ENCODE peak calls at places on chromosome 20, in seven cellular contexts. A, R, Q, Y, U, L and H are unnamed samples.

GRCh38 chr20:11083841-11084240 is 410.0 kb upstream of the JAG1 start:
- DNase-seq in A (no peak), R (no peak), Q (no peak), Y (no peak), U (no peak), L (no peak), H (no peak)

GRCh38 chr20:1809611-1810510 is 85.3 kb upstream of the SIRPA start:
- DNase-seq in A (no peak), R (no peak), Q (no peak), Y (no peak), U (no peak), L (no peak), H (no peak)

GRCh38 chr20:57072184-57072583 is 194.3 kb downstream of the BMP7 start:
- DNase-seq in A (no peak), R (no peak), Q (no peak), Y (no peak), U (no peak), L (no peak), H (no peak)

GRCh38 chr20:57535297-57535696 is 10.4 kb upstream of the CTCFL start:
- DNase-seq in A (no peak), R (no peak), Q (no peak), Y (no peak), U (no peak), L (no peak), H (no peak)

GRCh38 chr20:8018928-8019177 is 708 bp downstream of the TMX4 start:
- DNase-seq in A (no peak), R (no peak), Q (no peak), Y (peak; percentile 45), U (no peak), L (no peak), H (no peak)

GRCh38 chr20:21361266-21361665 is 36.1 kb downstream of the NKX2-4 start:
- DNase-seq in A (no peak), R (no peak), Q (no peak), Y (no peak), U (no peak), L (no peak), H (no peak)

GRCh38 chr20:14518648-14519047 is 181.2 kb upstream of the FLRT3 start:
- DNase-seq in A (no peak), R (no peak), Q (peak; percentile 54), Y (no peak), U (no peak), L (no peak), H (no peak)

GRCh38 chr20:21099653-21100589 is 6.2 kb downstream of the LINC00237 start:
- DNase-seq in A (no peak), R (no peak), Q (peak; percentile 59), Y (no peak), U (no peak), L (peak; percentile 15), H (no peak)

GRCh38 chr20:36060676-36061075 is 92.3 kb downstream of the CNBD2 start:
- DNase-seq in A (no peak), R (no peak), Q (no peak), Y (no peak), U (no peak), L (no peak), H (no peak)

GRCh38 chr20:49999329-49999728 is 16.5 kb downstream of the SNAI1 start:
- DNase-seq in A (no peak), R (no peak), Q (no peak), Y (peak; percentile 51), U (no peak), L (no peak), H (no peak)

GRCh38 chr20:60215786-60216730 is 257.8 kb downstream of the CDH26 start:
- DNase-seq in A (no peak), R (no peak), Q (peak; percentile 42), Y (no peak), U (no peak), L (no peak), H (no peak)

GRCh38 chr20:21182832-21183563 is 57.1 kb downstream of the KIZ start:
- DNase-seq in A (no peak), R (no peak), Q (no peak), Y (no peak), U (no peak), L (no peak), H (no peak)

GRCh38 chr20:35523298-35523888 is 6.1 kb downstream of the C20orf173 start:
- DNase-seq in A (peak; percentile 47), R (no peak), Q (peak; percentile 43), Y (no peak), U (no peak), L (peak; percentile 68), H (peak; percentile 62)

GRCh38 chr20:43681468-43681942 is 14.6 kb downstream of the MYBL2 start:
- DNase-seq in A (no peak), R (no peak), Q (no peak), Y (peak; percentile 21), U (no peak), L (no peak), H (no peak)

GRCh38 chr20:23301436-23302050 is 49.0 kb upstream of the NXT1 start:
- DNase-seq in A (no peak), R (no peak), Q (no peak), Y (no peak), U (no peak), L (no peak), H (no peak)

GRCh38 chr20:57941572-57942381 is 232.0 kb upstream of the PMEPA1 start:
- DNase-seq in A (no peak), R (no peak), Q (peak; percentile 59), Y (no peak), U (no peak), L (no peak), H (no peak)

GRCh38 chr20:48180039-48180438 is 394.8 kb upstream of the SULF2 start:
- DNase-seq in A (peak; percentile 50), R (no peak), Q (no peak), Y (no peak), U (no peak), L (no peak), H (no peak)

GRCh38 chr20:53869466-53870258 is 200.7 kb downstream of the BCAS1 start:
- DNase-seq in A (peak; percentile 96), R (peak; percentile 84), Q (peak; percentile 38), Y (peak; percentile 91), U (no peak), L (peak; percentile 54), H (peak; percentile 97)

GRCh38 chr20:14415492-14415891 is 78.1 kb upstream of the FLRT3 start:
- DNase-seq in A (no peak), R (no peak), Q (no peak), Y (no peak), U (no peak), L (no peak), H (no peak)

GRCh38 chr20:47438464-47439381 is 63.0 kb upstream of the NCOA3 start:
- DNase-seq in A (no peak), R (peak; percentile 33), Q (no peak), Y (peak; percentile 75), U (no peak), L (peak; percentile 67), H (peak; percentile 95)

GRCh38 chr20:55685848-55686247 is 319.5 kb downstream of the CBLN4 start:
- DNase-seq in A (no peak), R (no peak), Q (no peak), Y (no peak), U (no peak), L (no peak), H (no peak)

GRCh38 chr20:32231847-32232246 is 24.2 kb downstream of the POFUT1 start:
- DNase-seq in A (no peak), R (no peak), Q (no peak), Y (no peak), U (no peak), L (no peak), H (no peak)
- TF ChIP-seq JUND in A (no peak), R (no peak), Q (no peak), Y (no peak), U (no peak), L (no peak), H (no peak)

DNA sequence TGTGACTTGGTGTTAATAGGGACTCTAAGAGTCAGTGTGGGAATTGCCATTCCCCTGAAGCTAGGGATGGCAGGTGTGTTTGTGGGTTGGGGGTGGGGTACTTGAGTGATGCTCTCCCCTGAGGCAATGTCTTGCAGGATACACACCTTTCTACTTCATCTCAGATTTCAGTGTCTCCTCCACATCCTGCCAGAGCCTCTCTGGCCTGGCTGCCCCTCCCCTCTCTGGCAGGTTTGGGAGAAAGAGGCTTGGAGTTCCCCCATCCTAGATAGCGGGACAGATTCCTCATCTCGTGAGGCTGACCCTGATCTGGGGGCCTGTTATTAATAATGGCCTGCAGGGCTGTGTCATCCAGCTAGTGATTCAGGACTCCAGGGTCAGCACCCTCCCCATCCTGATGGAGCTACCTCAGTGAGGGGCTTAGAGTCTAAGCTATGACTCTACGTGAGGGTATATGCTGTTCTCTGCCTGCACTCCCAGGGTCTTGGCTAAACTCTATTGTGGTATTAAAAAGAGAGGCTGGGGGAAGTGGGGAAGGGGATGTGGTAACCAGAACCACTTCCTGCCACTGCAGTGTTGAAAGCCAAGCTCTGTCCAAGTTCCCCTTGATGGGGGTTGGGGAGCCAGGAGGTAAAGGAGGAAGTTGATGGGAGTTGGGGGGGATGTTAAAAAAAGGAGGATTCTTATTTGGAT is 3.7 kb upstream of the MMP9 start:
- DNase-seq in A (no peak), R (no peak), Q (no peak), Y (no peak), U (no peak), L (no peak), H (no peak)
- TF ChIP-seq JUND in A (no peak), R (no peak), Q (no peak), Y (no peak), U (no peak), L (no peak), H (no peak)

DNA sequence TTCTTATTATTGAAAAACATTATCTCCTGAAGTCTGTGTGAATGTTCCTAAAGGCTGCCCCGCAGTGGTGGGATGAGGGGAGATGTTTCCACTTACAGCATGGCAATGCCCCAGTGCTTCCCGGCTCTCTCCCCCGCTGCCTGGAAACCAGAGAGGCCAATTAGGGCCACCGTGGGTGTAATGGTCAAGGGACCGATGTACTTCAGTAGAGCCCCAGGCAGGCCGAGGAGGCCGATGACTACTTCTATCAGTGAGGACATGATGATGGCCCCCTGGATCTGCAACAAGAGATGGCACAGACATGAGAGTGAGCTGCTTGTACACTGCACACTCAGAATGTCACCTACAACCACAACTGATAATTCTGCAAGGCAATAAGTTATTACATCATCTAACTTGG is 117.8 kb downstream of the SLC23A2 start:
- DNase-seq in A (no peak), R (no peak), Q (no peak), Y (no peak), U (no peak), L (no peak), H (no peak)
- TF ChIP-seq JUND in A (no peak), R (no peak), Q (no peak), Y (no peak), U (no peak), L (no peak), H (no peak)

GRCh38 chr20:39049148-39049547 is 87.0 kb downstream of the DHX35 start:
- DNase-seq in A (no peak), R (no peak), Q (no peak), Y (no peak), U (no peak), L (no peak), H (no peak)

GRCh38 chr20:39050555-39050902 is 88.4 kb downstream of the DHX35 start:
- DNase-seq in A (no peak), R (no peak), Q (peak; percentile 36), Y (no peak), U (no peak), L (no peak), H (no peak)

GRCh38 chr20:39048000-39048696 is 86.0 kb downstream of the DHX35 start:
- DNase-seq in A (peak; percentile 80), R (peak; percentile 43), Q (peak; percentile 89), Y (peak; percentile 36), U (peak; percentile 43), L (peak; percentile 85), H (peak; percentile 85)

GRCh38 chr20:39047417-39047985 is 85.4 kb downstream of the DHX35 start:
- DNase-seq in A (no peak), R (no peak), Q (no peak), Y (no peak), U (no peak), L (no peak), H (no peak)

GRCh38 chr20:39049684-39050554 is 87.8 kb downstream of the DHX35 start:
- DNase-seq in A (peak; percentile 75), R (peak; percentile 40), Q (peak; percentile 92), Y (peak; percentile 21), U (peak; percentile 59), L (peak; percentile 86), H (peak; percentile 85)
- TF ChIP-seq JUND in A (peak; percentile 60), R (no peak), Q (no peak), Y (no peak), U (peak; percentile 30), L (peak; percentile 15), H (no peak)